ENCODE peak calls at places on chromosomes 7 and 10, in nine cellular contexts. E, J, W, Z, K, M, X, V and R are unnamed samples.

GRCh38 chr7:88289505-88290129 is 17.1 kb downstream of the STEAP4 start:
- DNase-seq in E (no peak), J (no peak), W (no peak), Z (no peak), K (peak), M (no peak), X (no peak), V (no peak), R (peak)

GRCh38 chr7:143882611-143883078 is 19.3 kb downstream of the TCAF1 start:
- DNase-seq in E (peak), J (peak), W (peak), Z (peak), K (no peak), M (peak), X (peak), V (peak), R (no peak)

GRCh38 chr7:23334482-23335056 is 35.4 kb downstream of the MALSU1 start:
- DNase-seq in E (peak), J (no peak), W (peak), Z (peak), K (peak), M (peak), X (peak), V (no peak), R (peak)

GRCh38 chr7:36279251-36279925 is 110.3 kb upstream of the ANLN start:
- DNase-seq in E (no peak), J (no peak), W (no peak), Z (no peak), K (no peak), M (no peak), X (no peak), V (no peak), R (no peak)

GRCh38 chr7:17406756-17407155 is 108.3 kb downstream of the AHR start:
- DNase-seq in E (no peak), J (no peak), W (peak), Z (no peak), K (no peak), M (no peak), X (no peak), V (no peak), R (no peak)

GRCh38 chr10:103666109-103666508 is 172.6 kb downstream of the NEURL1 start:
- DNase-seq in E (no peak), J (peak), W (no peak), Z (peak), K (no peak), M (no peak), X (no peak), V (peak), R (peak)

GRCh38 chr10:89471110-89471814 is 56.9 kb downstream of the IFIT5 start:
- DNase-seq in E (no peak), J (no peak), W (no peak), Z (no peak), K (no peak), M (no peak), X (no peak), V (no peak), R (peak)

GRCh38 chr7:102469351-102469971 is 4.7 kb downstream of the LRWD1 start:
- DNase-seq in E (no peak), J (no peak), W (peak), Z (no peak), K (no peak), M (peak), X (no peak), V (no peak), R (no peak)

GRCh38 chr10:78332699-78333098 is 299.0 kb downstream of the RPS24 start:
- DNase-seq in E (no peak), J (no peak), W (no peak), Z (peak), K (no peak), M (no peak), X (no peak), V (no peak), R (no peak)

GRCh38 chr10:101027281-101027680 is 3.6 kb downstream of the PDZD7 start:
- DNase-seq in E (no peak), J (no peak), W (no peak), Z (no peak), K (no peak), M (no peak), X (no peak), V (no peak), R (no peak)

GRCh38 chr10:99435986-99436633 is 5.7 kb upstream of the GOT1 start:
- DNase-seq in E (no peak), J (peak), W (no peak), Z (no peak), K (no peak), M (no peak), X (no peak), V (no peak), R (peak)

GRCh38 chr7:10720042-10720441 is 253.6 kb upstream of the PHF14 start:
- DNase-seq in E (no peak), J (no peak), W (no peak), Z (no peak), K (no peak), M (no peak), X (no peak), V (no peak), R (no peak)

GRCh38 chr10:15363031-15363430 is 8.1 kb downstream of the FAM171A1 start:
- DNase-seq in E (no peak), J (no peak), W (no peak), Z (no peak), K (peak), M (no peak), X (no peak), V (no peak), R (no peak)

GRCh38 chr10:77949167-77949566 is 22.6 kb upstream of the DLG5 start:
- DNase-seq in E (no peak), J (peak), W (no peak), Z (no peak), K (peak), M (no peak), X (no peak), V (no peak), R (peak)

GRCh38 chr10:557792-558328 is 131.6 kb downstream of the DIP2C start:
- DNase-seq in E (no peak), J (no peak), W (no peak), Z (no peak), K (no peak), M (no peak), X (no peak), V (no peak), R (no peak)

GRCh38 chr10:132104471-132105301 is 38.9 kb downstream of the JAKMIP3 start:
- DNase-seq in E (no peak), J (no peak), W (no peak), Z (no peak), K (no peak), M (no peak), X (peak), V (peak), R (no peak)

GRCh38 chr10:80187465-80188409 is 17.6 kb downstream of the ANXA11 start:
- DNase-seq in E (no peak), J (no peak), W (no peak), Z (peak), K (no peak), M (peak), X (peak), V (peak), R (no peak)

GRCh38 chr10:113293167-113293566 is 259.7 kb upstream of the HABP2 start:
- DNase-seq in E (no peak), J (no peak), W (no peak), Z (no peak), K (no peak), M (no peak), X (no peak), V (no peak), R (no peak)

GRCh38 chr10:25465582-25466372 is 291.0 kb downstream of the GPR158 start:
- DNase-seq in E (no peak), J (no peak), W (no peak), Z (no peak), K (no peak), M (no peak), X (no peak), V (no peak), R (no peak)

GRCh38 chr10:77474386-77474785 is 163.2 kb downstream of the KCNMA1 start:
- DNase-seq in E (no peak), J (no peak), W (no peak), Z (no peak), K (no peak), M (no peak), X (no peak), V (no peak), R (no peak)

GRCh38 chr7:111370002-111370401 is 192.3 kb downstream of the IMMP2L start:
- DNase-seq in E (no peak), J (no peak), W (no peak), Z (no peak), K (no peak), M (no peak), X (no peak), V (no peak), R (peak)

GRCh38 chr7:105452085-105452484 is 63.4 kb upstream of the SRPK2 start:
- DNase-seq in E (no peak), J (no peak), W (no peak), Z (no peak), K (no peak), M (no peak), X (no peak), V (no peak), R (no peak)

GRCh38 chr7:155343150-155343549 is 45.5 kb downstream of the INSIG1 start:
- DNase-seq in E (no peak), J (no peak), W (no peak), Z (no peak), K (no peak), M (no peak), X (no peak), V (no peak), R (no peak)

GRCh38 chr10:99975942-99976809 is 33.6 kb downstream of the DNMBP start:
- DNase-seq in E (peak), J (no peak), W (no peak), Z (no peak), K (no peak), M (no peak), X (no peak), V (no peak), R (peak)

GRCh38 chr7:38660427-38661099 is 29.4 kb upstream of the AMPH start:
- DNase-seq in E (no peak), J (peak), W (no peak), Z (no peak), K (no peak), M (no peak), X (no peak), V (no peak), R (peak)

GRCh38 chr7:107898997-107899594 is 8.1 kb downstream of the DLD start:
- DNase-seq in E (no peak), J (no peak), W (no peak), Z (no peak), K (no peak), M (no peak), X (no peak), V (no peak), R (no peak)

GRCh38 chr10:49227406-49227805 is 39.2 kb upstream of the TMEM273 start:
- DNase-seq in E (no peak), J (no peak), W (no peak), Z (no peak), K (no peak), M (no peak), X (no peak), V (no peak), R (no peak)

GRCh38 chr7:53306846-53307245 is 271.4 kb downstream of the POM121L12 start:
- DNase-seq in E (no peak), J (no peak), W (no peak), Z (no peak), K (no peak), M (no peak), X (no peak), V (no peak), R (peak)

GRCh38 chr10:21495686-21496284 is 29.7 kb downstream of the SKIDA1 start:
- DNase-seq in E (peak), J (peak), W (peak), Z (peak), K (no peak), M (peak), X (peak), V (peak), R (peak)

GRCh38 chr7:117555260-117555659 is 75.4 kb downstream of the CFTR start:
- DNase-seq in E (no peak), J (no peak), W (no peak), Z (no peak), K (no peak), M (no peak), X (no peak), V (no peak), R (no peak)

GRCh38 chr7:37765872-37766525 is 82.4 kb upstream of the NME8 start:
- DNase-seq in E (no peak), J (no peak), W (peak), Z (no peak), K (no peak), M (no peak), X (no peak), V (no peak), R (no peak)

GRCh38 chr7:146116452-146117219 is at the start of gene CNTNAP2:
- DNase-seq in E (no peak), J (peak), W (no peak), Z (no peak), K (peak), M (no peak), X (no peak), V (no peak), R (no peak)

GRCh38 chr7:95476904-95477594 is 8.7 kb upstream of the ASB4 start:
- DNase-seq in E (peak), J (peak), W (peak), Z (peak), K (no peak), M (peak), X (peak), V (peak), R (peak)

GRCh38 chr7:107989618-107990373 is 13.2 kb downstream of the LAMB1 start:
- DNase-seq in E (no peak), J (no peak), W (no peak), Z (no peak), K (no peak), M (no peak), X (no peak), V (no peak), R (peak)

GRCh38 chr10:119189811-119190282 is 11.2 kb upstream of the PRDX3 start:
- DNase-seq in E (no peak), J (no peak), W (no peak), Z (no peak), K (no peak), M (no peak), X (no peak), V (peak), R (peak)

GRCh38 chr10:24205846-24206245 is 3.1 kb upstream of the KIAA1217 start:
- DNase-seq in E (no peak), J (no peak), W (no peak), Z (no peak), K (no peak), M (no peak), X (no peak), V (no peak), R (peak)

GRCh38 chr10:91034042-91034441 is 113.2 kb upstream of the ANKRD1 start:
- DNase-seq in E (no peak), J (no peak), W (no peak), Z (no peak), K (no peak), M (no peak), X (no peak), V (no peak), R (no peak)

DNA sequence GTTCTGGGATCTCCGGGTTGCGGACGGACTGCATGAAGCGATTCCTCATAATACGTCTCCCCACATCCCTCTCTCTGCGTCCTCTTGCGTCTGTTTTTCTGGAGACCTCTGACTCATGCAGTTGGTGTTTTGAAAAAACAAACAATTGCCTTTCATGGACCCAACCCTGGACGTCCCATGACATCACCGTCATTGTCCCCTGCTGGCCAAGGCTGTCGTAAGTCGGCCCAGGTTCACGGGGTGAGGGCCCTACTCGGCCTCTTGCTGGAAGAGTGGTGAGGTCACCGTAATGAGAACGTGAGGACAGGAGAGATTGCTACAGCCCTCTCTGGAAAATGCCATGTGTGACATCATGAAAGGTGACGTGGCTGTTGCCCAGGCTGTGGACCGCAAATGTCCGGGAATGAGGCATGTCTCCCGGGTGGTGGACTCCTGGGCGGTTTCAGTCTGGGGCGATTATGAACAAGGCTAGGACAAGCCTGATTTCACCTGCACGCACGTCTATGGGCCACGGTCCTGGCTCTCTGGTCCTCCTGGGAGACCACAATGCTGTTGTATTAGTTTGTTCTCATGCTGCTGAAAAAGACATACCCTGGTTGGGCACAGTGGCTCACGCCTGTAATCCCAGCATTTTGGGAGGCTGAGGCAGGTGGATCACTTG is 9.8 kb upstream of the MAFK start:
- DNase-seq in E (no peak), J (no peak), W (peak), Z (no peak), K (no peak), M (peak), X (no peak), V (no peak), R (peak)
- TF ChIP-seq CTCF in E (no peak), J (no peak), W (no peak), Z (no peak), K (no peak), M (no peak), X (no peak), V (no peak), R (no peak)

DNA sequence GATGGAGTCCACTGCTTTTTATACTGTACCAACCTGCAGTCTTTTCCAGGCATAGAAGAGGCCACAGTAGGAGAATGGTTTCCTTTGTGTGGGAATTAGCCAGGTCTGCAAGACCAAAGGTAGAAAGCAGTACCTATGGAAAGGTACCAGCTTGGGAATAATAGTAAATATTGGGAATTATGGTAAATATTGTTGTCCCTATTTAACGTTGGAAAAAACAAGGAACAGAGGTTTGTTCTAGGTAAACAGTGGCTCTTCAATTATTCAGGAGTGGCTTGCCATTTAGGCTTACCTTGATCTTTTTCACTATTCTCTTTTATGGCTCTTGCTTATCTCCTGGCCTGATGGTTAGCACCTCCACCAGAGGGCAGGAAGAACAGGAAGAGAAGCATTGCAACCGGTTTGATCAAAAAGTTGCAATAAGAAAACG is 43.9 kb upstream of the GSAP start:
- DNase-seq in E (no peak), J (no peak), W (no peak), Z (peak), K (no peak), M (no peak), X (no peak), V (no peak), R (peak)
- TF ChIP-seq CTCF in E (no peak), J (no peak), W (peak), Z (peak), K (no peak), M (peak), X (no peak), V (peak), R (peak)

DNA sequence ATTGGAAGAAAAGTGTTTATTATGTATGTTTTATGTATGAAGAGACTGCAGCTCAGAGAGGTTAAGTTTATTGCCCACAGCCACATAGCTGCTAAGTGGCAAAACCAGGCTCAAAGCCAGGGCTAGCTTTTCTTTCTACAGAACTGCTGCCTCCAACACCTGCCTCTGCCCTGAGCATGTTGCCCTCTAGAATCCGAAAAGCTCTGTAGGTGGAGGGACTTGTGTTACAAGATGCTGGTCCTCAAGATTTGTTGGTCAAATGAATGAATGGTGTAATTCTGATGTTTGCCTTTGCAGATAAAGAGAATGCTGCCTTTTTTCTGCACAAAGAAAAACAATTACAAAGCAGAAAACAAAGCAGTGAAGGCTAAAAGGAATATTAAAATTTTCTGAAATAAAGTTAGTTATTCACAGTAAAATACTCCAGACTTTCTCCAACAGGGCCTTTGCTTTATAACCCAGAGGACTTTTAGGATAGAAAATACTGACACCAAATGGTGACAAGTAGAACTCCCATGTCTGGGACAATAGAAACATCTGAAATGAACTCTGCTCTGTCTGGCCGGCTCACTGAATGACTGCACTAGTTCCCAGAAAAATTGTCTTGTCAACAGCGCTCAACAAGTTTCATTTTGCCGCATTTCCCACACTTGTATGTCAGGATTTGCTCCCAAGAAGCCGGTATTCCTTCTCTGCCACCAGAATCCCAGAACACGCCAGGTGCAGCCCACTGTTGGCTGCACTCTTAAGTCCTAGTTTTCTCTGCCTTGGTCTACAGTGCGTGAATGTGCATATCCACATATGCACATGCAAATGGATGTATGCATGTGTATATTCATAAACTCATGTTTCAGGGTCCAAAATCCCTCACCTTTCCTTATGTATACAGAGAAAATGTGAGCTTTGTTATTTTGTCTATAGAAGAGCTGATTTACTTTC is 11.0 kb upstream of the DNTT start:
- DNase-seq in E (no peak), J (peak), W (no peak), Z (peak), K (no peak), M (peak), X (no peak), V (peak), R (peak)
- TF ChIP-seq CTCF in E (peak), J (no peak), W (peak), Z (peak), K (peak), M (peak), X (no peak), V (peak), R (peak)

DNA sequence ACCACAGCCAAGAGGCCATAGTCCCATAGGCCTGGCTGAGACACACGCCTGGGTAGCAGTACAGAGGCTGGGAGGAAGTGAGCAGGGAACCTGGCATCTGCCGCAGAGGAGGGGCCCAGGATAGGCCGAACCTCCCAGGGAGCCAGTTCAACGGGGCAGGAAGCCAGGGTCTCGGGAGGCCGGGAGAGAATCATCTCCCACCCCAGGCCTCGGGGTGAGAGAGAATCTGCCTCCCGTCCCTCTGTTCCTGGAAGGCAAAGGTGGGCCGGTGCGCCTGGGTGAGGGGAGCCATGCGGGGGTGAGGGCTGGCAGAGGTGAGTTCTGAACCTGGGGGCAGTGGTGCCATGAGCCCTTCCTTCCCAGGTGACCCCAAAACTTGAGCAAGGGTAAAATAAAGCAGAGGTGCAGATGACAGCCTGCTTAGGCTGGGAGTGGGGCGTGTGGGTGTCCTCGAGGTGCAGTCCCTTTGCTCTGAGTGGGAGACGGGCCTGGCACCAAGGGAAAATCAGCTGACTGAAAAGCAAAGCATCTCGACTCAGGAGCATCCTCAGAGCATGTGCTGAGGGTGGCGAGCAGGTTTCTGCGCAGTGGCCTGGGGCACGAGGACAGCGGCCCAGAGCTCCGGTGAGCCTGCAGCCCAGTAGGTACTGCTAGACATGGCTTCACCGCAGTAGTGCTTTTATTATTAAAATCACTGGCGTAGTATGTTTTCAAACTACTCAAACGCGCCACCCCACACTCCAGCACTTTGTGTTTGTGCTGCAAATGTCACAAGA is 15.5 kb downstream of the AGAP3 start:
- DNase-seq in E (no peak), J (no peak), W (no peak), Z (no peak), K (no peak), M (no peak), X (no peak), V (no peak), R (no peak)
- TF ChIP-seq CTCF in E (no peak), J (no peak), W (no peak), Z (no peak), K (no peak), M (no peak), X (no peak), V (no peak), R (no peak)

GRCh38 chr7:223118-223800 is 30.9 kb downstream of the FAM20C start:
- DNase-seq in E (no peak), J (no peak), W (no peak), Z (no peak), K (no peak), M (no peak), X (no peak), V (no peak), R (no peak)
- TF ChIP-seq CTCF in E (no peak), J (no peak), W (no peak), Z (no peak), K (no peak), M (no peak), X (no peak), V (no peak), R (no peak)